ENCODE peak calls at places on chromosomes 11 and 22, in ten cellular contexts. F is heart left ventricle, C is GM12878, I is ovary, G is esophagus squamous epithelium, Z is sigmoid colon, A is IMR-90, E is H1, T is Peyer's patch, Q is thyroid gland. R is an unnamed sample.

GRCh38 chr11:118194835-118195627 is 18.6 kb upstream of the SCN2B start:
- DNase-seq in F (peak; percentile 82), C (no peak), I (peak; percentile 85), G (no peak), Z (peak; percentile 95), A (peak; percentile 64), E (no peak), T (peak; percentile 89), Q (peak; percentile 14), R (peak; percentile 51)

GRCh38 chr22:41099036-41099435 is 6.6 kb downstream of the EP300 start:
- DNase-seq in F (no peak), C (no peak), I (no peak), G (no peak), Z (no peak), A (no peak), E (no peak), T (no peak), Q (no peak), R (no peak)

GRCh38 chr11:63273685-63274084 is 30.3 kb upstream of the SLC22A25 start:
- DNase-seq in F (no peak), C (no peak), I (no peak), G (no peak), Z (no peak), A (no peak), E (no peak), T (no peak), Q (no peak), R (no peak)

GRCh38 chr11:73330569-73331093 is 22.6 kb downstream of the ARHGEF17 start:
- DNase-seq in F (no peak), C (no peak), I (no peak), G (no peak), Z (no peak), A (peak; percentile 61), E (no peak), T (no peak), Q (peak; percentile 72), R (no peak)

GRCh38 chr22:24408630-24409029 is 18.8 kb upstream of the ADORA2A start:
- DNase-seq in F (no peak), C (no peak), I (peak; percentile 29), G (no peak), Z (no peak), A (no peak), E (no peak), T (no peak), Q (no peak), R (peak; percentile 32)

GRCh38 chr11:64245797-64246623 is 733 bp downstream of the PPP1R14B start:
- DNase-seq in F (peak; percentile 60), C (no peak), I (peak; percentile 78), G (no peak), Z (peak; percentile 86), A (peak; percentile 91), E (no peak), T (peak; percentile 84), Q (peak; percentile 74), R (peak; percentile 88)

GRCh38 chr11:128564642-128565245 is 22.6 kb downstream of the ETS1 start:
- DNase-seq in F (no peak), C (no peak), I (no peak), G (no peak), Z (no peak), A (no peak), E (no peak), T (no peak), Q (no peak), R (no peak)

GRCh38 chr11:1348146-1348545 is 38.7 kb upstream of the TOLLIP start:
- DNase-seq in F (no peak), C (no peak), I (peak; percentile 1), G (no peak), Z (peak; percentile 50), A (no peak), E (no peak), T (no peak), Q (no peak), R (no peak)

GRCh38 chr11:131867457-131868257 is 497.2 kb downstream of the NTM start:
- DNase-seq in F (peak; percentile 71), C (no peak), I (no peak), G (no peak), Z (peak; percentile 84), A (peak; percentile 89), E (peak; percentile 86), T (peak; percentile 72), Q (peak; percentile 75), R (peak; percentile 56)

GRCh38 chr22:35854334-35854733 is 136.7 kb downstream of the APOL5 start:
- DNase-seq in F (no peak), C (no peak), I (no peak), G (no peak), Z (no peak), A (no peak), E (no peak), T (no peak), Q (no peak), R (no peak)

GRCh38 chr22:44620129-44620840 is 81.7 kb upstream of the PRR5 start:
- DNase-seq in F (peak; percentile 78), C (no peak), I (peak; percentile 74), G (no peak), Z (peak; percentile 76), A (peak; percentile 50), E (peak; percentile 91), T (peak; percentile 87), Q (peak; percentile 37), R (peak; percentile 64)

GRCh38 chr11:61718613-61719302 is 33.7 kb upstream of the MYRF start:
- DNase-seq in F (peak; percentile 67), C (no peak), I (peak; percentile 78), G (no peak), Z (peak; percentile 85), A (peak; percentile 74), E (peak; percentile 87), T (no peak), Q (peak; percentile 28), R (no peak)

GRCh38 chr11:102118937-102119336 is 8.7 kb downstream of the YAP1 start:
- DNase-seq in F (no peak), C (no peak), I (no peak), G (no peak), Z (no peak), A (no peak), E (no peak), T (no peak), Q (peak; percentile 37), R (no peak)
- H3K4me3 ChIP-seq in F (no peak overlapping the region), C (no peak overlapping the region), I (no peak overlapping the region), G (no peak overlapping the region), Z (no peak overlapping the region), A (no peak overlapping the region), E (no peak overlapping the region), T (no peak overlapping the region), Q (no peak overlapping the region), R (no peak overlapping the region)

GRCh38 chr11:100769617-100770016 is 82.5 kb downstream of the ARHGAP42 start:
- DNase-seq in F (no peak), C (no peak), I (no peak), G (no peak), Z (no peak), A (no peak), E (no peak), T (no peak), Q (no peak), R (no peak)
- H3K27ac ChIP-seq in F (no peak overlapping the region), C (no peak overlapping the region), I (no peak overlapping the region), G (no peak overlapping the region), Z (no peak overlapping the region), A (no peak overlapping the region), E (no peak overlapping the region), T (no peak overlapping the region), Q (peak overlapping the region; percentile 3), R (no peak overlapping the region)

GRCh38 chr11:45104790-45105084 is 41.7 kb upstream of the PRDM11 start:
- DNase-seq in F (no peak), C (no peak), I (no peak), G (no peak), Z (no peak), A (no peak), E (no peak), T (peak; percentile 14), Q (no peak), R (no peak)

GRCh38 chr11:45102810-45103621 is 43.4 kb upstream of the PRDM11 start:
- DNase-seq in F (peak; percentile 62), C (peak; percentile 44), I (no peak), G (no peak), Z (peak; percentile 81), A (peak; percentile 88), E (peak; percentile 77), T (peak; percentile 77), Q (peak; percentile 43), R (peak; percentile 63)

GRCh38 chr11:45104006-45104789 is 42.2 kb upstream of the PRDM11 start:
- DNase-seq in F (peak; percentile 11), C (no peak), I (no peak), G (no peak), Z (no peak), A (no peak), E (peak; percentile 31), T (peak; percentile 36), Q (no peak), R (no peak)

GRCh38 chr11:45100338-45100737 is 46.1 kb upstream of the PRDM11 start:
- DNase-seq in F (peak; percentile 14), C (no peak), I (no peak), G (no peak), Z (no peak), A (peak; percentile 46), E (peak; percentile 48), T (peak; percentile 27), Q (no peak), R (peak; percentile 48)

DNA sequence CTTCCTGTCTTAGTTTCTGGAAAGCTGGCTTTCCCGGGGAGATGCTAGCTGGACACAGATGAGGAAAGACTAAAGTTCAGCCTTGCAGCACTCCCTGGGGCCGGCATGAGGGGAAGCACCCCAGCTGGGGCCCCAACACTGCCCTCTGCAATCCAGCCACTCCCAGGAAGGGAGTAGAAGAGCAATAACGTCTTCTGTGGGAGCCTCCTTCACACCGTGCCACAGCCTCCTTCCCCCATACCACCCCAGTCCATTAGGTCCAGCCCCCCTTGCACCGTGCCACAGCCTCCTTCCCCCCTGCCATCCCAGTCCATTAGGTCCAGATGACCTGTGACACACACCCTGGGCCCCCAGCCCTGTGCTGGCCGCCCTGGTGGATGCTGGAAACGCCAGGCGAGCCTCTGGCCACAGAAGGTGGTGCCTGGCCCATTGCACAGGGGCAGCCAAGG is 44.1 kb upstream of the PRDM11 start:
- DNase-seq in F (peak; percentile 17), C (no peak), I (no peak), G (no peak), Z (no peak), A (no peak), E (peak; percentile 46), T (peak; percentile 45), Q (no peak), R (no peak)
- TF ChIP-seq POLR2A in F (no peak), C (no peak), I (no peak), G (no peak), Z (no peak), A (no peak), E (no peak), T (no peak), Q (no peak), R (no peak)

GRCh38 chr11:47399860-47400812 is 8.3 kb upstream of the SLC39A13 start:
- DNase-seq in F (no peak), C (no peak), I (peak; percentile 73), G (no peak), Z (no peak), A (no peak), E (no peak), T (peak; percentile 78), Q (peak; percentile 39), R (no peak)
- H3K4me3 ChIP-seq in F (peak overlapping the region; percentile 49), C (peak overlapping the region; percentile 76), I (peak overlapping the region; percentile 65), G (peak overlapping the region; percentile 36), Z (peak overlapping the region; percentile 63), A (peak overlapping the region; percentile 78), E (peak overlapping the region; percentile 45), T (peak overlapping the region; percentile 65), Q (no peak overlapping the region), R (no peak overlapping the region)

GRCh38 chr22:43417555-43417954 is 5.7 kb downstream of the MPPED1 start:
- DNase-seq in F (no peak), C (no peak), I (no peak), G (no peak), Z (no peak), A (no peak), E (no peak), T (no peak), Q (no peak), R (no peak)
- H3K27ac ChIP-seq in F (no peak overlapping the region), C (no peak overlapping the region), I (no peak overlapping the region), G (no peak overlapping the region), Z (no peak overlapping the region), A (no peak overlapping the region), E (no peak overlapping the region), T (no peak overlapping the region), Q (no peak overlapping the region), R (no peak overlapping the region)